ENCODE peak calls at places on chromosomes 12 and 14, in six cellular contexts. One of them, this sample, is unnamed.
A peak's percentile ranks its signal among the peaks of the same experiment; 100 is the strongest.

GRCh38 chr14:100582496-100583165 is 4.6 kb downstream of the BEGAIN start:
- DNase-seq in fibroblast of lung: no peak
- DNase-seq in GM12865: no peak
- DNase-seq in uterus: no peak
- DNase-seq in foreskin fibroblast: no peak
- DNase-seq in AG10803: no peak
- DNase-seq in this sample: no peak

GRCh38 chr12:49019435-49020317 is 1.1 kb upstream of the PRKAG1 start:
- DNase-seq in AG10803: peak; percentile 52
- DNase-seq in foreskin fibroblast: peak; percentile 51
- DNase-seq in uterus: peak; percentile 22
- DNase-seq in GM12865: peak; percentile 52
- DNase-seq in fibroblast of lung: peak; percentile 32
- DNase-seq in this sample: no peak

GRCh38 chr12:109127533-109128242 is 11.3 kb downstream of the ACACB start:
- DNase-seq in AG10803: no peak
- DNase-seq in uterus: no peak
- DNase-seq in foreskin fibroblast: no peak
- DNase-seq in GM12865: no peak
- DNase-seq in fibroblast of lung: no peak
- DNase-seq in this sample: no peak

GRCh38 chr12:102169922-102170698 is 27.5 kb downstream of the PMCH start:
- DNase-seq in fibroblast of lung: peak; percentile 53
- DNase-seq in GM12865: peak; percentile 59
- DNase-seq in foreskin fibroblast: peak; percentile 41
- DNase-seq in uterus: no peak
- DNase-seq in AG10803: peak; percentile 22
- DNase-seq in this sample: no peak

GRCh38 chr12:52006726-52007157 is at the start of gene TAMALIN:
- DNase-seq in AG10803: peak; percentile 40
- DNase-seq in fibroblast of lung: peak; percentile 64
- DNase-seq in uterus: peak; percentile 75
- DNase-seq in GM12865: no peak
- DNase-seq in foreskin fibroblast: peak; percentile 68
- DNase-seq in this sample: no peak

GRCh38 chr12:84741727-84742126 is 170.9 kb downstream of the SLC6A15 start:
- DNase-seq in AG10803: peak; percentile 35
- DNase-seq in fibroblast of lung: no peak
- DNase-seq in foreskin fibroblast: peak; percentile 75
- DNase-seq in GM12865: no peak
- DNase-seq in uterus: no peak
- DNase-seq in this sample: no peak

GRCh38 chr12:79782197-79782890 is 91.6 kb upstream of the PAWR start:
- DNase-seq in uterus: no peak
- DNase-seq in AG10803: peak; percentile 68
- DNase-seq in foreskin fibroblast: no peak
- DNase-seq in GM12865: no peak
- DNase-seq in fibroblast of lung: peak; percentile 46
- DNase-seq in this sample: peak; percentile 45

GRCh38 chr12:19710811-19711793 is 271.8 kb downstream of the AEBP2 start:
- DNase-seq in AG10803: no peak
- DNase-seq in fibroblast of lung: peak; percentile 44
- DNase-seq in foreskin fibroblast: no peak
- DNase-seq in GM12865: no peak
- DNase-seq in uterus: no peak
- DNase-seq in this sample: no peak

GRCh38 chr14:86168376-86168775 is 638.4 kb downstream of the FLRT2 start:
- DNase-seq in fibroblast of lung: no peak
- DNase-seq in foreskin fibroblast: no peak
- DNase-seq in AG10803: no peak
- DNase-seq in uterus: no peak
- DNase-seq in GM12865: no peak
- DNase-seq in this sample: no peak

GRCh38 chr12:51923506-51924365 is 16.4 kb downstream of the ACVRL1 start:
- DNase-seq in AG10803: peak; percentile 29
- DNase-seq in uterus: peak; percentile 56
- DNase-seq in GM12865: peak; percentile 34
- DNase-seq in fibroblast of lung: peak; percentile 20
- DNase-seq in foreskin fibroblast: peak; percentile 78
- DNase-seq in this sample: no peak

GRCh38 chr14:103055693-103056092 is 1.7 kb downstream of the CDC42BPB start:
- DNase-seq in GM12865: no peak
- DNase-seq in uterus: no peak
- DNase-seq in foreskin fibroblast: no peak
- DNase-seq in fibroblast of lung: no peak
- DNase-seq in AG10803: peak; percentile 9
- DNase-seq in this sample: no peak

GRCh38 chr12:6552140-6552551 is 3.7 kb downstream of the IFFO1 start:
- DNase-seq in foreskin fibroblast: peak; percentile 56
- DNase-seq in GM12865: no peak
- DNase-seq in AG10803: peak; percentile 52
- DNase-seq in uterus: peak; percentile 62
- DNase-seq in fibroblast of lung: no peak
- DNase-seq in this sample: no peak

GRCh38 chr12:10001141-10001778 is 2.3 kb upstream of the CLEC1B start:
- DNase-seq in uterus: no peak
- DNase-seq in foreskin fibroblast: no peak
- DNase-seq in AG10803: no peak
- DNase-seq in fibroblast of lung: no peak
- DNase-seq in GM12865: no peak
- DNase-seq in this sample: no peak

GRCh38 chr12:117874842-117875434 is 93.9 kb downstream of the KSR2 start:
- DNase-seq in fibroblast of lung: peak; percentile 58
- DNase-seq in foreskin fibroblast: peak; percentile 76
- DNase-seq in GM12865: peak; percentile 77
- DNase-seq in AG10803: peak; percentile 62
- DNase-seq in uterus: peak; percentile 19
- DNase-seq in this sample: no peak

GRCh38 chr14:50335989-50336391 is 23.9 kb downstream of the DMAC2L start:
- DNase-seq in fibroblast of lung: peak; percentile 40
- DNase-seq in AG10803: peak; percentile 59
- DNase-seq in GM12865: no peak
- DNase-seq in uterus: no peak
- DNase-seq in foreskin fibroblast: peak; percentile 71
- DNase-seq in this sample: no peak

GRCh38 chr14:86774916-86775315 is 1218.1 kb downstream of the GALC start:
- DNase-seq in uterus: no peak
- DNase-seq in GM12865: no peak
- DNase-seq in fibroblast of lung: no peak
- DNase-seq in AG10803: no peak
- DNase-seq in foreskin fibroblast: no peak
- DNase-seq in this sample: no peak

GRCh38 chr12:32502693-32503510 is 103.5 kb downstream of the FGD4 start:
- DNase-seq in GM12865: no peak
- DNase-seq in fibroblast of lung: peak; percentile 95
- DNase-seq in uterus: peak; percentile 26
- DNase-seq in foreskin fibroblast: peak; percentile 90
- DNase-seq in AG10803: peak; percentile 91
- DNase-seq in this sample: peak; percentile 61

GRCh38 chr12:125861299-125862281 is 796.4 kb downstream of the AACS start:
- DNase-seq in uterus: no peak
- DNase-seq in AG10803: no peak
- DNase-seq in fibroblast of lung: no peak
- DNase-seq in GM12865: no peak
- DNase-seq in foreskin fibroblast: no peak
- DNase-seq in this sample: no peak

GRCh38 chr12:40834321-40834720 is 142.1 kb downstream of the CNTN1 start:
- DNase-seq in foreskin fibroblast: no peak
- DNase-seq in AG10803: no peak
- DNase-seq in uterus: no peak
- DNase-seq in fibroblast of lung: no peak
- DNase-seq in GM12865: no peak
- DNase-seq in this sample: no peak

GRCh38 chr12:126033746-126034145 is 968.5 kb downstream of the AACS start:
- DNase-seq in AG10803: no peak
- DNase-seq in foreskin fibroblast: no peak
- DNase-seq in fibroblast of lung: no peak
- DNase-seq in GM12865: no peak
- DNase-seq in uterus: no peak
- DNase-seq in this sample: no peak

GRCh38 chr12:101277443-101277842 is 2.5 kb upstream of the UTP20 start:
- DNase-seq in fibroblast of lung: no peak
- DNase-seq in GM12865: no peak
- DNase-seq in foreskin fibroblast: peak; percentile 31
- DNase-seq in AG10803: peak; percentile 27
- DNase-seq in uterus: no peak
- DNase-seq in this sample: no peak

GRCh38 chr12:123094349-123095073 is 56.4 kb downstream of the PITPNM2 start:
- DNase-seq in GM12865: no peak
- DNase-seq in AG10803: peak; percentile 85
- DNase-seq in foreskin fibroblast: peak; percentile 93
- DNase-seq in uterus: peak; percentile 68
- DNase-seq in fibroblast of lung: peak; percentile 91
- DNase-seq in this sample: peak; percentile 40

GRCh38 chr12:124452576-124453391 is 114.6 kb downstream of the NCOR2 start:
- DNase-seq in foreskin fibroblast: no peak
- DNase-seq in fibroblast of lung: no peak
- DNase-seq in GM12865: peak; percentile 44
- DNase-seq in AG10803: no peak
- DNase-seq in uterus: no peak
- DNase-seq in this sample: no peak

GRCh38 chr12:132432126-132432525 is 57.8 kb upstream of the FBRSL1 start:
- DNase-seq in AG10803: no peak
- DNase-seq in foreskin fibroblast: no peak
- DNase-seq in fibroblast of lung: no peak
- DNase-seq in uterus: no peak
- DNase-seq in GM12865: no peak
- DNase-seq in this sample: no peak

GRCh38 chr14:99686557-99687283 is 2.6 kb downstream of the CYP46A1 start:
- DNase-seq in fibroblast of lung: no peak
- DNase-seq in foreskin fibroblast: no peak
- DNase-seq in GM12865: no peak
- DNase-seq in AG10803: no peak
- DNase-seq in uterus: no peak
- DNase-seq in this sample: no peak

GRCh38 chr14:73428354-73428824 is 30.0 kb downstream of the NUMB start:
- DNase-seq in AG10803: peak; percentile 3
- DNase-seq in GM12865: no peak
- DNase-seq in uterus: no peak
- DNase-seq in foreskin fibroblast: no peak
- DNase-seq in fibroblast of lung: no peak
- DNase-seq in this sample: no peak

GRCh38 chr14:68392393-68393085 is 400.3 kb downstream of the ZFP36L1 start:
- DNase-seq in uterus: peak; percentile 66
- DNase-seq in fibroblast of lung: peak; percentile 60
- DNase-seq in GM12865: peak; percentile 9
- DNase-seq in AG10803: no peak
- DNase-seq in foreskin fibroblast: peak; percentile 52
- DNase-seq in this sample: no peak

GRCh38 chr12:11719678-11720099 is 70.2 kb downstream of the ETV6 start:
- DNase-seq in foreskin fibroblast: peak; percentile 95
- DNase-seq in GM12865: no peak
- DNase-seq in uterus: no peak
- DNase-seq in fibroblast of lung: peak; percentile 75
- DNase-seq in AG10803: peak; percentile 91
- DNase-seq in this sample: no peak

GRCh38 chr14:37034410-37035285 is 137.8 kb downstream of the SLC25A21 start:
- DNase-seq in foreskin fibroblast: peak; percentile 65
- DNase-seq in fibroblast of lung: peak; percentile 15
- DNase-seq in GM12865: peak; percentile 34
- DNase-seq in uterus: peak; percentile 27
- DNase-seq in AG10803: peak; percentile 76
- DNase-seq in this sample: peak; percentile 69

GRCh38 chr12:67647547-67648305 is 819 bp upstream of the DYRK2 start:
- DNase-seq in foreskin fibroblast: peak; percentile 90
- DNase-seq in GM12865: peak; percentile 54
- DNase-seq in AG10803: peak; percentile 90
- DNase-seq in uterus: peak; percentile 75
- DNase-seq in fibroblast of lung: peak; percentile 84
- DNase-seq in this sample: no peak

GRCh38 chr12:117360551-117361311 is 695 bp downstream of the NOS1 start:
- DNase-seq in AG10803: no peak
- DNase-seq in foreskin fibroblast: no peak
- DNase-seq in uterus: no peak
- DNase-seq in fibroblast of lung: no peak
- DNase-seq in GM12865: no peak
- DNase-seq in this sample: no peak

GRCh38 chr14:74945261-74945851 is 10.0 kb downstream of the PGF start:
- DNase-seq in foreskin fibroblast: peak; percentile 47
- DNase-seq in uterus: no peak
- DNase-seq in fibroblast of lung: peak; percentile 14
- DNase-seq in AG10803: no peak
- DNase-seq in GM12865: peak; percentile 40
- DNase-seq in this sample: no peak
- TF ChIP-seq CTCF in foreskin fibroblast: peak; percentile 47
- TF ChIP-seq CTCF in uterus: no peak
- TF ChIP-seq CTCF in fibroblast of lung: peak; percentile 30
- TF ChIP-seq CTCF in AG10803: peak; percentile 58
- TF ChIP-seq CTCF in GM12865: peak; percentile 54
- TF ChIP-seq CTCF in this sample: peak; percentile 61

GRCh38 chr14:29168149-29168548 is 401.6 kb downstream of the FOXG1 start:
- DNase-seq in fibroblast of lung: no peak
- DNase-seq in foreskin fibroblast: no peak
- DNase-seq in GM12865: no peak
- DNase-seq in uterus: no peak
- DNase-seq in AG10803: no peak
- DNase-seq in this sample: no peak
- TF ChIP-seq CTCF in fibroblast of lung: no peak
- TF ChIP-seq CTCF in foreskin fibroblast: no peak
- TF ChIP-seq CTCF in GM12865: peak; percentile 5
- TF ChIP-seq CTCF in uterus: no peak
- TF ChIP-seq CTCF in AG10803: no peak
- TF ChIP-seq CTCF in this sample: no peak

DNA sequence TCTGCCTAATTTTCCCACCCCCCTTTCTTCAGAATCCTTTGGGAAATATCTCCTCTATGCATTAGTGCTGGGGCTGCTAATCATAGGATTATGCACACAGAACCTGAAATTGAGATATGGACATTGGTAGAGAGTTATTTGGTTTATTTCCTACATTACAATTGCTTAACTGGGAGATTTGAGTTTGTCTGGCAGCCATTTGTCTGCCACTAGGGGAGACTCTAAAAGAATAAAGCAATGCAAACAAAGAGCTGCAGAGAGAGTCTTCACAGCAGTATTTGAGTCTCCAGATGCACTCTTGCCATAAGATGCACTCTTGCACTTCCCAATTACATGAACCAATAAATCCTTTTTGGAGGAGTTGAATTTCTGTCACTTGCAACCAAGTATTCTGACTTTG is 12.0 kb upstream of the PCNX4 start:
- DNase-seq in fibroblast of lung: no peak
- DNase-seq in GM12865: no peak
- DNase-seq in foreskin fibroblast: no peak
- DNase-seq in AG10803: no peak
- DNase-seq in uterus: no peak
- DNase-seq in this sample: no peak
- TF ChIP-seq CTCF in fibroblast of lung: no peak
- TF ChIP-seq CTCF in GM12865: no peak
- TF ChIP-seq CTCF in foreskin fibroblast: peak; percentile 14
- TF ChIP-seq CTCF in AG10803: peak; percentile 11
- TF ChIP-seq CTCF in uterus: no peak
- TF ChIP-seq CTCF in this sample: no peak

DNA sequence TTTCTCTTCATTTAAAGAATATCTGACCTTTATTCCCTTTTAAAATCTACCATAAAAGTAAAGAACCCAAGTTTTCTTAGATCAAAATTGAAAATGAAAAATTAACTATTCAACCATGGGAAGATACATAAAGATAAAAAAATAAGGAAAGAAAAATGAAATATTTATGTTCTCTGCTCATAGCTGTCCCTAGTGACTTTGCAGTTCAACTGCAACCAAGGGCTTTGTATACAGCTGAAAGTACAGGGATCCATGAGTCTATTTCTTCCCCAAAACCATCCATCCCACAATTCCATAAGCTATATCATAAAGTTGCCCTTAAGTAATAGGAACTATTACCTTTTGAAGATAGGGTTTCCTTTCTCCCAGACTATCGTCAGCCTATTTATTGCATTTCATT is 113.1 kb downstream of the ITPR2 start:
- DNase-seq in fibroblast of lung: no peak
- DNase-seq in AG10803: no peak
- DNase-seq in GM12865: no peak
- DNase-seq in uterus: no peak
- DNase-seq in foreskin fibroblast: peak; percentile 47
- DNase-seq in this sample: no peak
- TF ChIP-seq CTCF in fibroblast of lung: peak; percentile 11
- TF ChIP-seq CTCF in AG10803: peak; percentile 30
- TF ChIP-seq CTCF in GM12865: no peak
- TF ChIP-seq CTCF in uterus: no peak
- TF ChIP-seq CTCF in foreskin fibroblast: peak; percentile 9
- TF ChIP-seq CTCF in this sample: peak; percentile 21